ENCODE peak calls at places on chromosome X, in five cellular contexts. D is T-helper 2 cell; O is activated T-cell treated with anti-CD3 and anti-CD28 coated beads, Interleukin-2, amount 50 U/mL, for 48 hours; Q is SW480; M is stimulated activated CD4-positive, alpha-beta T cell treated with anti-CD3 and anti-CD28 coated beads, Interleukin-4, amount 100 ng/mL, for 4 hours. B is an unnamed sample.

GRCh38 chrX:37746268-37746931 is 33.5 kb upstream of the CYBB start:
- DNase-seq in D (no peak), O (peak; percentile 51), Q (peak; percentile 6), M (no peak), B (no peak)

GRCh38 chrX:100939336-100939735 is 10.6 kb upstream of the XKRX start:
- DNase-seq in D (no peak), O (no peak), Q (no peak), M (no peak), B (no peak)

GRCh38 chrX:40278340-40279090 is 180.8 kb upstream of the BCOR start:
- DNase-seq in D (peak; percentile 73), O (peak; percentile 45), Q (no peak), M (peak; percentile 29), B (no peak)

GRCh38 chrX:82029571-82030218 is 827.8 kb downstream of the SH3BGRL start:
- DNase-seq in D (no peak), O (no peak), Q (no peak), M (no peak), B (no peak)

GRCh38 chrX:78886550-78886949 is 58.6 kb upstream of the P2RY10 start:
- DNase-seq in D (no peak), O (no peak), Q (peak; percentile 3), M (no peak), B (no peak)

GRCh38 chrX:19670321-19670750 is 155.0 kb upstream of the MAP3K15 start:
- DNase-seq in D (no peak), O (no peak), Q (peak; percentile 23), M (no peak), B (no peak)

GRCh38 chrX:154458116-154458953 is at the start of gene PLXNA3:
- DNase-seq in D (peak; percentile 63), O (peak; percentile 55), Q (peak; percentile 30), M (peak; percentile 46), B (no peak)

GRCh38 chrX:154464806-154465365 is 6.8 kb downstream of the PLXNA3 start:
- DNase-seq in D (no peak), O (no peak), Q (no peak), M (no peak), B (no peak)

GRCh38 chrX:16188687-16189086 is 21.4 kb downstream of the MAGEB17 start:
- DNase-seq in D (no peak), O (no peak), Q (no peak), M (no peak), B (no peak)

GRCh38 chrX:130699618-130700017 is 203.4 kb downstream of the ENOX2 start:
- DNase-seq in D (no peak), O (no peak), Q (no peak), M (no peak), B (no peak)

GRCh38 chrX:1468250-1468772 is 15.6 kb upstream of the ASMTL start:
- DNase-seq in D (peak; percentile 82), O (peak; percentile 81), Q (peak; percentile 65), M (peak; percentile 78), B (no peak)

GRCh38 chrX:84796321-84796720 is 207.4 kb upstream of the APOOL start:
- DNase-seq in D (no peak), O (no peak), Q (no peak), M (no peak), B (no peak)

GRCh38 chrX:37818031-37818430 is 29.3 kb downstream of the DYNLT3 start:
- DNase-seq in D (no peak), O (no peak), Q (no peak), M (no peak), B (no peak)

GRCh38 chrX:12920990-12921389 is 14.6 kb downstream of the TLR8 start:
- DNase-seq in D (no peak), O (no peak), Q (no peak), M (no peak), B (no peak)

GRCh38 chrX:49960061-49960460 is 37.7 kb downstream of the CLCN5 start:
- DNase-seq in D (no peak), O (no peak), Q (no peak), M (no peak), B (no peak)

GRCh38 chrX:48665991-48666390 is 17.6 kb upstream of the WAS start:
- DNase-seq in D (no peak), O (no peak), Q (no peak), M (no peak), B (no peak)

GRCh38 chrX:41110801-41111625 is 25.8 kb downstream of the USP9X start:
- DNase-seq in D (no peak), O (no peak), Q (no peak), M (no peak), B (no peak)

GRCh38 chrX:53224860-53225797 is at the start of gene KDM5C:
- DNase-seq in D (peak; percentile 94), O (peak; percentile 95), Q (peak; percentile 88), M (peak; percentile 88), B (peak; percentile 34)

GRCh38 chrX:48769230-48769629 is 7.7 kb downstream of the GLOD5 start:
- DNase-seq in D (no peak), O (no peak), Q (no peak), M (no peak), B (no peak)

GRCh38 chrX:46837543-46838481 is 969 bp downstream of the RP2 start:
- DNase-seq in D (peak; percentile 38), O (no peak), Q (peak; percentile 64), M (no peak), B (no peak)

GRCh38 chrX:154502989-154503388 is 12.6 kb upstream of the SLC10A3 start:
- DNase-seq in D (no peak), O (no peak), Q (no peak), M (no peak), B (no peak)

GRCh38 chrX:120672389-120672788 is 42.5 kb upstream of the C1GALT1C1 start:
- DNase-seq in D (no peak), O (no peak), Q (no peak), M (no peak), B (peak; percentile 37)

GRCh38 chrX:153469811-153470410 is 465 bp downstream of the HAUS7 start:
- DNase-seq in D (no peak), O (peak; percentile 40), Q (peak; percentile 15), M (no peak), B (no peak)

GRCh38 chrX:24023538-24023937 is 3.4 kb downstream of the KLHL15 start:
- DNase-seq in D (no peak), O (no peak), Q (no peak), M (no peak), B (no peak)

GRCh38 chrX:110786486-110786885 is 9.1 kb downstream of the CHRDL1 start:
- DNase-seq in D (no peak), O (no peak), Q (no peak), M (no peak), B (no peak)

GRCh38 chrX:63282077-63282476 is 69.1 kb downstream of the SPIN4 start:
- DNase-seq in D (no peak), O (no peak), Q (no peak), M (no peak), B (no peak)

GRCh38 chrX:42102586-42103282 is 179.4 kb upstream of the CASK start:
- DNase-seq in D (no peak), O (no peak), Q (no peak), M (no peak), B (no peak)

GRCh38 chrX:136170109-136170800 is 22.9 kb downstream of the FHL1 start:
- DNase-seq in D (no peak), O (no peak), Q (no peak), M (no peak), B (no peak)

GRCh38 chrX:70402721-70403120 is 20.4 kb upstream of the GDPD2 start:
- DNase-seq in D (no peak), O (no peak), Q (no peak), M (no peak), B (no peak)

GRCh38 chrX:124413244-124413643 is 66.9 kb downstream of the SH2D1A start:
- DNase-seq in D (no peak), O (no peak), Q (no peak), M (no peak), B (no peak)

GRCh38 chrX:72061091-72061490 is 70.6 kb downstream of the RTL5 start:
- DNase-seq in D (no peak), O (no peak), Q (no peak), M (no peak), B (no peak)

GRCh38 chrX:150035531-150035930 is 97.2 kb upstream of the EOLA2 start:
- DNase-seq in D (no peak), O (no peak), Q (no peak), M (no peak), B (no peak)

GRCh38 chrX:145687707-145688106 is 129.9 kb upstream of the SLITRK2 start:
- DNase-seq in D (no peak), O (no peak), Q (no peak), M (no peak), B (no peak)

GRCh38 chrX:65647801-65648200 is 19.7 kb upstream of the MSN start:
- DNase-seq in D (no peak), O (no peak), Q (no peak), M (no peak), B (no peak)

GRCh38 chrX:123513585-123514278 is 219.1 kb downstream of the THOC2 start:
- DNase-seq in D (no peak), O (no peak), Q (no peak), M (no peak), B (no peak)

GRCh38 chrX:156001667-156002021 is 4.1 kb downstream of the IL9R start:
- DNase-seq in D (no peak), O (no peak), Q (no peak), M (no peak), B (no peak)